ENCODE peak calls at places on chromosomes 11 and 22, in six cellular contexts. L is small intestine, P is AG09309, I is memory B cell, Q is AG08396, Z is Peyer's patch. C is an unnamed sample.

GRCh38 chr11:1341928-1342524 is 32.6 kb upstream of the TOLLIP start:
- DNase-seq in L (peak; percentile 35), P (peak; percentile 8), I (no peak), Q (no peak), Z (no peak), C (no peak)

GRCh38 chr22:32836286-32836859 is 34.9 kb downstream of the TIMP3 start:
- DNase-seq in L (peak; percentile 24), P (no peak), I (no peak), Q (peak; percentile 41), Z (no peak), C (no peak)

GRCh38 chr11:92870241-92870826 is 99.1 kb upstream of the MTNR1B start:
- DNase-seq in L (no peak), P (peak; percentile 18), I (no peak), Q (peak; percentile 49), Z (no peak), C (no peak)

GRCh38 chr11:78330361-78330760 is 87.3 kb downstream of the GAB2 start:
- DNase-seq in L (no peak), P (no peak), I (no peak), Q (no peak), Z (no peak), C (no peak)

GRCh38 chr22:46592390-46592872 is 27.8 kb upstream of the GRAMD4 start:
- DNase-seq in L (no peak), P (peak; percentile 4), I (peak; percentile 59), Q (peak; percentile 72), Z (no peak), C (peak; percentile 78)

GRCh38 chr11:123103326-123103980 is 41.5 kb upstream of the HSPA8 start:
- DNase-seq in L (peak; percentile 62), P (peak; percentile 24), I (peak; percentile 8), Q (peak; percentile 58), Z (no peak), C (peak; percentile 6)

GRCh38 chr11:131412061-131412460 is 41.6 kb downstream of the NTM start:
- DNase-seq in L (no peak), P (no peak), I (no peak), Q (no peak), Z (no peak), C (no peak)

GRCh38 chr22:43529954-43530863 is 118.4 kb downstream of the MPPED1 start:
- DNase-seq in L (peak; percentile 3), P (no peak), I (no peak), Q (no peak), Z (no peak), C (no peak)

GRCh38 chr11:124167852-124168251 is 15.3 kb upstream of the OR10D3 start:
- DNase-seq in L (no peak), P (no peak), I (no peak), Q (no peak), Z (no peak), C (no peak)

GRCh38 chr22:44753189-44754042 is 1.0 kb downstream of the ARHGAP8 start:
- DNase-seq in L (peak; percentile 44), P (no peak), I (no peak), Q (peak; percentile 67), Z (no peak), C (no peak)

GRCh38 chr11:123020968-123021367 is 39.3 kb upstream of the BSX start:
- DNase-seq in L (peak; percentile 43), P (no peak), I (peak; percentile 44), Q (peak; percentile 68), Z (no peak), C (peak; percentile 36)

GRCh38 chr11:13337986-13338436 is 60.4 kb downstream of the BMAL1 start:
- DNase-seq in L (peak; percentile 33), P (peak; percentile 21), I (no peak), Q (peak; percentile 36), Z (no peak), C (no peak)

GRCh38 chr11:8068605-8069221 is 12.3 kb upstream of the TUB start:
- DNase-seq in L (peak; percentile 66), P (no peak), I (no peak), Q (peak; percentile 81), Z (no peak), C (no peak)

GRCh38 chr11:111220716-111221115 is 24.8 kb upstream of the POU2AF2 start:
- DNase-seq in L (no peak), P (no peak), I (no peak), Q (no peak), Z (no peak), C (no peak)

GRCh38 chr22:29112680-29113079 is 39.8 kb downstream of the KREMEN1 start:
- DNase-seq in L (no peak), P (no peak), I (no peak), Q (no peak), Z (no peak), C (no peak)

GRCh38 chr22:43174941-43175531 is 11.9 kb downstream of the TTLL12 start:
- DNase-seq in L (no peak), P (no peak), I (no peak), Q (no peak), Z (no peak), C (no peak)

C was measured in naive B cell.